ENCODE peak calls at places on chromosomes 12 and 14, in five cellular contexts. One of them, this sample, is unnamed.

GRCh38 chr14:66401447-66402095 is 84.6 kb upstream of the CCDC196 start:
- DNase-seq in SJSA1: no peak
- DNase-seq in skeletal muscle cell: no peak
- DNase-seq in GM23338: no peak
- DNase-seq in fibroblast of pulmonary artery: peak
- DNase-seq in this sample: no peak

GRCh38 chr12:110743571-110744093 is 941 bp upstream of the PPP1CC start:
- DNase-seq in SJSA1: no peak
- DNase-seq in fibroblast of pulmonary artery: peak
- DNase-seq in GM23338: peak
- DNase-seq in skeletal muscle cell: no peak
- DNase-seq in this sample: peak

GRCh38 chr14:33938131-33938949 is 12.5 kb downstream of the EGLN3 start:
- DNase-seq in SJSA1: peak
- DNase-seq in fibroblast of pulmonary artery: peak
- DNase-seq in GM23338: peak
- DNase-seq in skeletal muscle cell: no peak
- DNase-seq in this sample: peak

GRCh38 chr12:5907812-5908211 is 37.2 kb downstream of the ANO2 start:
- DNase-seq in skeletal muscle cell: no peak
- DNase-seq in SJSA1: peak
- DNase-seq in GM23338: no peak
- DNase-seq in fibroblast of pulmonary artery: peak
- DNase-seq in this sample: no peak

GRCh38 chr14:60642270-60642789 is 6.9 kb downstream of the SIX1 start:
- DNase-seq in skeletal muscle cell: no peak
- DNase-seq in SJSA1: no peak
- DNase-seq in GM23338: peak
- DNase-seq in fibroblast of pulmonary artery: no peak
- DNase-seq in this sample: no peak

GRCh38 chr12:8780389-8780788 is 42.0 kb upstream of the A2ML1 start:
- DNase-seq in SJSA1: no peak
- DNase-seq in fibroblast of pulmonary artery: peak
- DNase-seq in GM23338: peak
- DNase-seq in skeletal muscle cell: peak
- DNase-seq in this sample: no peak

GRCh38 chr12:109739747-109740693 is 26.4 kb downstream of the FAM222A start:
- DNase-seq in SJSA1: no peak
- DNase-seq in skeletal muscle cell: no peak
- DNase-seq in GM23338: peak
- DNase-seq in fibroblast of pulmonary artery: no peak
- DNase-seq in this sample: peak

GRCh38 chr14:105281354-105282097 is 19.3 kb downstream of the BRF1 start:
- DNase-seq in SJSA1: no peak
- DNase-seq in GM23338: peak
- DNase-seq in skeletal muscle cell: peak
- DNase-seq in fibroblast of pulmonary artery: peak
- DNase-seq in this sample: no peak

GRCh38 chr14:98791661-98792060 is 480.3 kb downstream of the BCL11B start:
- DNase-seq in GM23338: no peak
- DNase-seq in SJSA1: no peak
- DNase-seq in fibroblast of pulmonary artery: no peak
- DNase-seq in skeletal muscle cell: no peak
- DNase-seq in this sample: no peak

GRCh38 chr12:115910057-115910456 is 367.4 kb downstream of the MED13L start:
- DNase-seq in SJSA1: no peak
- DNase-seq in GM23338: no peak
- DNase-seq in fibroblast of pulmonary artery: no peak
- DNase-seq in skeletal muscle cell: no peak
- DNase-seq in this sample: no peak

GRCh38 chr12:101743724-101744472 is 4.6 kb upstream of the SYCP3 start:
- DNase-seq in skeletal muscle cell: no peak
- DNase-seq in fibroblast of pulmonary artery: no peak
- DNase-seq in GM23338: no peak
- DNase-seq in SJSA1: no peak
- DNase-seq in this sample: no peak

GRCh38 chr14:104157303-104157928 is 19.0 kb downstream of the KIF26A start:
- DNase-seq in skeletal muscle cell: no peak
- DNase-seq in SJSA1: no peak
- DNase-seq in GM23338: no peak
- DNase-seq in fibroblast of pulmonary artery: no peak
- DNase-seq in this sample: no peak

GRCh38 chr12:72989458-72989947 is 717.3 kb downstream of the TRHDE start:
- DNase-seq in GM23338: no peak
- DNase-seq in skeletal muscle cell: no peak
- DNase-seq in fibroblast of pulmonary artery: no peak
- DNase-seq in SJSA1: no peak
- DNase-seq in this sample: no peak

GRCh38 chr12:20865873-20866272 is 55.4 kb downstream of the SLCO1B3 start:
- DNase-seq in GM23338: no peak
- DNase-seq in fibroblast of pulmonary artery: peak
- DNase-seq in SJSA1: no peak
- DNase-seq in skeletal muscle cell: no peak
- DNase-seq in this sample: no peak

GRCh38 chr14:92635896-92636295 is 112.5 kb downstream of the LGMN start:
- DNase-seq in skeletal muscle cell: no peak
- DNase-seq in fibroblast of pulmonary artery: no peak
- DNase-seq in GM23338: no peak
- DNase-seq in SJSA1: no peak
- DNase-seq in this sample: no peak

GRCh38 chr12:131085125-131085815 is 131.6 kb downstream of the ADGRD1 start:
- DNase-seq in SJSA1: peak
- DNase-seq in fibroblast of pulmonary artery: no peak
- DNase-seq in skeletal muscle cell: no peak
- DNase-seq in GM23338: no peak
- DNase-seq in this sample: peak

GRCh38 chr12:39275846-39276245 is 167.1 kb downstream of the KIF21A start:
- DNase-seq in GM23338: no peak
- DNase-seq in skeletal muscle cell: no peak
- DNase-seq in SJSA1: no peak
- DNase-seq in fibroblast of pulmonary artery: no peak
- DNase-seq in this sample: no peak

GRCh38 chr14:34981743-34982420 is 910 bp upstream of the SRP54 start:
- DNase-seq in skeletal muscle cell: peak
- DNase-seq in fibroblast of pulmonary artery: peak
- DNase-seq in SJSA1: peak
- DNase-seq in GM23338: peak
- DNase-seq in this sample: peak

GRCh38 chr12:366820-367219 is 22.3 kb downstream of the KDM5A start:
- DNase-seq in skeletal muscle cell: no peak
- DNase-seq in SJSA1: no peak
- DNase-seq in fibroblast of pulmonary artery: no peak
- DNase-seq in GM23338: no peak
- DNase-seq in this sample: no peak

GRCh38 chr12:7935773-7936581 is at the start of gene SLC2A3:
- DNase-seq in fibroblast of pulmonary artery: peak
- DNase-seq in GM23338: peak
- DNase-seq in SJSA1: peak
- DNase-seq in skeletal muscle cell: peak
- DNase-seq in this sample: peak

GRCh38 chr12:43812926-43813325 is 6.8 kb upstream of the TWF1 start:
- DNase-seq in fibroblast of pulmonary artery: no peak
- DNase-seq in skeletal muscle cell: no peak
- DNase-seq in GM23338: no peak
- DNase-seq in SJSA1: no peak
- DNase-seq in this sample: no peak

GRCh38 chr12:123948401-123949117 is 24.1 kb downstream of the CCDC92 start:
- DNase-seq in GM23338: no peak
- DNase-seq in SJSA1: peak
- DNase-seq in skeletal muscle cell: no peak
- DNase-seq in fibroblast of pulmonary artery: no peak
- DNase-seq in this sample: no peak

GRCh38 chr14:103382375-103382774 is 2.8 kb upstream of the MARK3 start:
- DNase-seq in fibroblast of pulmonary artery: peak
- DNase-seq in skeletal muscle cell: no peak
- DNase-seq in GM23338: no peak
- DNase-seq in SJSA1: peak
- DNase-seq in this sample: no peak

GRCh38 chr12:3176754-3177153 is 99.6 kb downstream of the TSPAN9 start:
- DNase-seq in skeletal muscle cell: no peak
- DNase-seq in fibroblast of pulmonary artery: no peak
- DNase-seq in SJSA1: no peak
- DNase-seq in GM23338: no peak
- DNase-seq in this sample: no peak

GRCh38 chr14:24310666-24311604 is at the start of gene LTB4R:
- DNase-seq in skeletal muscle cell: no peak
- DNase-seq in fibroblast of pulmonary artery: peak
- DNase-seq in SJSA1: no peak
- DNase-seq in GM23338: peak
- DNase-seq in this sample: peak

DNA sequence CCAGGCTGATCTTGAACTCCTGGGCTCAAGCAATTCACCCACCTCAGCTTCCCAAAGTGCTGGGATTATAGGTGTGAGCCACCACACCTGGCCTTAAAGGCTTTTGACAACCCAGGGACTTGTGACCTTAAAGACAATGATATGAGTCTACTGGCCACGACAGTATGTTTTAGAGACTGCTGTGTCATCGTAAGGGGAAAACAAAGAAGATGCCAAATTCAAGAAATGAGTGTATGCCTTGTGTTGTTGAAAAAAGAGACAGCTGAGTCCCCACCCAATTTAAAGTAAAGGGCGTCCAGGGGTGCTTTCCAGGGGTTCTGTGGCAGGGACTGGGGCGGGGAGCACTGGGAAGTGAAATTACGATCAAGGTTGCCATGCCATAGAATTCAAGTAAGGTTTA is 26.4 kb upstream of the FBXO21 start:
- DNase-seq in skeletal muscle cell: no peak
- DNase-seq in fibroblast of pulmonary artery: no peak
- DNase-seq in GM23338: no peak
- DNase-seq in SJSA1: no peak
- DNase-seq in this sample: no peak
- H3K4me3 ChIP-seq in skeletal muscle cell: no peak
- H3K4me3 ChIP-seq in fibroblast of pulmonary artery: no peak
- H3K4me3 ChIP-seq in GM23338: no peak
- H3K4me3 ChIP-seq in SJSA1: no peak
- H3K4me3 ChIP-seq in this sample: no peak

DNA sequence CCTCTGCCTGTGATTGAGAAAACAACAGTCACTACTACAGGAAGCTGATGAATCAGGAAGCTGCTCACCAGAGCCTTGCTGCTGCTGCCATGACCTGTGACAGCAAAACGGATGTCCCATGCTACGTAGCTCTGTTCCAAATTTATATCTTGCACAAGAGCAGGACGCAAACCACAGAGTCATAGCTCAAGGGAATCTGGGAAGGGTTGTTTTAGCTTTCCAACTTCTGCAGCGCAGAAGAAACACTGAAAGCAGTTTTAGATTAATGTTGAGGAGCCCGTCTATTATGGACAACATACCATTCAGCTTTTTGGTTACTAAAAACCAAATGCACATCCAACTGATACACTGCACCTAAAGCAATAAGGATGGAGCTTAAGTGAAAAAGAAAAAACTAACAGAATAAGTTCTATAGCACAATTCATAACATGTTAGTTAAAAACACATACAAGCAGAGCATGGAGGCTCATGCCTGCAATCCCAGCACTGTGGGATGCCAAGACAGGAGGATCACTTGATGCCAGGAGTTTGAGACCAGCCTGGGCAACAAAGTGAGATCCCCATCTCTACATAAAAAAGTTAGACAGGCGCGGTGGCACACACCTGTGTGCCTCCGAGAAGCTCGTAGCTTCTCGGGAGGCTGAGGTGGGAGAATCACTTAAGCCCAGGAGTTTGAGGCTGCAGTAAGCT is 1.7 kb upstream of the ANKRD33 start:
- DNase-seq in GM23338: peak
- DNase-seq in skeletal muscle cell: peak
- DNase-seq in fibroblast of pulmonary artery: peak
- DNase-seq in SJSA1: no peak
- DNase-seq in this sample: peak
- H3K4me3 ChIP-seq in GM23338: no peak
- H3K4me3 ChIP-seq in skeletal muscle cell: no peak
- H3K4me3 ChIP-seq in fibroblast of pulmonary artery: no peak
- H3K4me3 ChIP-seq in SJSA1: no peak
- H3K4me3 ChIP-seq in this sample: no peak

GRCh38 chr12:25455696-25456095 is 97.4 kb downstream of the LMNTD1 start:
- DNase-seq in GM23338: no peak
- DNase-seq in SJSA1: no peak
- DNase-seq in fibroblast of pulmonary artery: no peak
- DNase-seq in skeletal muscle cell: no peak
- DNase-seq in this sample: no peak
- H3K4me3 ChIP-seq in GM23338: no peak
- H3K4me3 ChIP-seq in SJSA1: no peak
- H3K4me3 ChIP-seq in fibroblast of pulmonary artery: no peak
- H3K4me3 ChIP-seq in skeletal muscle cell: no peak
- H3K4me3 ChIP-seq in this sample: no peak

GRCh38 chr14:58574623-58575022 is 63.1 kb upstream of the DACT1 start:
- DNase-seq in fibroblast of pulmonary artery: no peak
- DNase-seq in GM23338: peak
- DNase-seq in SJSA1: no peak
- DNase-seq in skeletal muscle cell: no peak
- DNase-seq in this sample: no peak
- H3K4me3 ChIP-seq in fibroblast of pulmonary artery: no peak
- H3K4me3 ChIP-seq in GM23338: no peak
- H3K4me3 ChIP-seq in SJSA1: no peak
- H3K4me3 ChIP-seq in skeletal muscle cell: no peak
- H3K4me3 ChIP-seq in this sample: no peak